ENCODE peak calls at places on chromosome X, in five cellular contexts. One of them, this sample, is unnamed.

GRCh38 chrX:38701073-38701472 is 100.2 kb upstream of the MID1IP1 start:
- DNase-seq in body of pancreas: no peak
- DNase-seq in K562: no peak
- DNase-seq in tibial nerve: no peak
- DNase-seq in sigmoid colon: no peak
- DNase-seq in this sample: no peak

GRCh38 chrX:39648548-39649254 is 449.1 kb downstream of the BCOR start:
- DNase-seq in body of pancreas: no peak
- DNase-seq in sigmoid colon: no peak
- DNase-seq in K562: no peak
- DNase-seq in tibial nerve: no peak
- DNase-seq in this sample: no peak

GRCh38 chrX:37825225-37825842 is 22.0 kb downstream of the DYNLT3 start:
- DNase-seq in tibial nerve: peak; percentile 20
- DNase-seq in K562: peak; percentile 25
- DNase-seq in body of pancreas: peak; percentile 68
- DNase-seq in sigmoid colon: peak; percentile 64
- DNase-seq in this sample: no peak

GRCh38 chrX:73206366-73206765 is 8.3 kb downstream of the NAP1L2 start:
- DNase-seq in tibial nerve: no peak
- DNase-seq in sigmoid colon: no peak
- DNase-seq in K562: no peak
- DNase-seq in body of pancreas: no peak
- DNase-seq in this sample: no peak

GRCh38 chrX:30327762-30328161 is 18.6 kb upstream of the NR0B1 start:
- DNase-seq in sigmoid colon: no peak
- DNase-seq in body of pancreas: no peak
- DNase-seq in tibial nerve: no peak
- DNase-seq in K562: no peak
- DNase-seq in this sample: no peak

GRCh38 chrX:20116575-20117240 is at the start of gene MAP7D2:
- DNase-seq in body of pancreas: no peak
- DNase-seq in K562: no peak
- DNase-seq in sigmoid colon: no peak
- DNase-seq in tibial nerve: no peak
- DNase-seq in this sample: no peak

GRCh38 chrX:19765628-19766027 is 121.8 kb downstream of the SH3KBP1 start:
- DNase-seq in body of pancreas: no peak
- DNase-seq in sigmoid colon: no peak
- DNase-seq in K562: no peak
- DNase-seq in tibial nerve: no peak
- DNase-seq in this sample: no peak

GRCh38 chrX:113305496-113305895 is 464.9 kb upstream of the AMOT start:
- DNase-seq in body of pancreas: no peak
- DNase-seq in sigmoid colon: no peak
- DNase-seq in K562: no peak
- DNase-seq in tibial nerve: no peak
- DNase-seq in this sample: no peak

GRCh38 chrX:153366878-153367538 is 33.1 kb downstream of the ZNF275 start:
- DNase-seq in body of pancreas: no peak
- DNase-seq in sigmoid colon: no peak
- DNase-seq in tibial nerve: no peak
- DNase-seq in K562: no peak
- DNase-seq in this sample: no peak

DNA sequence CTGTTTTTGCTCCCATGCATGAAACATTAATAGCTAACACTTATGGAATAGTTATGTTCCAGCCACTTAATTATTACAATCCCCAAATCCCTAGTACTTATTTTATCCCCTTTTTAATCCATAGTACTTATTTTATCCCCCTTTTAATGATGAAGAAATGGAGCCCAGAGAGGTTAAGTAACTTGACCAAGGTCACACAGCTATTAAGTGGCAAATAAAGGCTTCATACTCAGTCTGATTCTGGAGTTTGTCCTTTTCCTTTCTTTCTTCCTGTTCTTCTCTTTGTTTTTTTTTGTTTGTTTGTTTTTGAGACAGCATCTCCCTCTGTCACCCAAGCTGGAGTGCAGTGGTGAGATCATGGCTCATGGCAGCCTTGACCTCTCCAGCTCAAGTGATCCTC is 2.2 kb downstream of the NKAP start:
- DNase-seq in body of pancreas: no peak
- DNase-seq in tibial nerve: no peak
- DNase-seq in sigmoid colon: no peak
- DNase-seq in K562: no peak
- DNase-seq in this sample: no peak
- TF ChIP-seq POLR2A in body of pancreas: no peak
- TF ChIP-seq POLR2A in tibial nerve: no peak
- TF ChIP-seq POLR2A in sigmoid colon: no peak
- TF ChIP-seq POLR2A in K562: no peak
- TF ChIP-seq POLR2A in this sample: no peak

DNA sequence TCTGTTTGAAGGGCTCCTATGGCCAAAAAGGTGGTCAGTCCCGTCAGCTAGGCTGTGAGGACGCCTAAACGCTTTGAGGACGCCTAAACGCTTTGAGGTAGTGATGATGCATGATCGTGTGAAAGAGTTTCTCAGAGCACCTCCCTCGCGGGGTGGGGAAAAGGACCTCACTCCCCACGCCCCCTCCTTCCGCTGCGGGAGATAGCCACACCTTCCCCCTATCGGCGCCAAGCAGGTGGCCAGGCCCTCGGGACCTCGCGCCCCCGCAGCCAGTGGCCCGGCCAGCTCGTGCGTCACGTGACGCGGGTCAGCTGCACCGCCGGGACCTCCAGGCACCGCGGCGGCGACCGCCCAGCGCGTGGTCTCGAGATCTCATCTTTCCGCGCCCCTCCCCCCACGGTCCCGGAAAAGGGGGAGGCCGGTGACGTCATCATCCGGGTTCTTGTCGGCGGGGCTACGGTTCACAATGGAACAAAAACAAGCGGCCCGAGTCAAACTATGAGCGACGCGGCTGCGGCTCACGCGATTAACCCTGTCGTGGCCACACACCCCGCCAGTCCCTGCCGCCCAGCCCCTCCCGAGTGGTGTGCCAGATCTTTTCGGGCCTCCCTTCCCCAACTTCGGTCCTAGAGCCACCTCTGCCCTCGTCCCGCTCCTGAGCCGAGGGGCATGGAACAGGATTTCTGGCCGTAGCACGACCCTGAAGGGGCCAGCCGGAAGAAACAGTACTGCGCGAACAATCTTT is 713 bp upstream of the USP9X start:
- DNase-seq in body of pancreas: peak; percentile 100
- DNase-seq in K562: peak; percentile 85
- DNase-seq in sigmoid colon: peak; percentile 100
- DNase-seq in tibial nerve: peak; percentile 97
- DNase-seq in this sample: peak; percentile 49
- TF ChIP-seq POLR2A in body of pancreas: peak; percentile 84
- TF ChIP-seq POLR2A in K562: peak; percentile 86
- TF ChIP-seq POLR2A in sigmoid colon: peak; percentile 46
- TF ChIP-seq POLR2A in tibial nerve: no peak
- TF ChIP-seq POLR2A in this sample: peak; percentile 67

DNA sequence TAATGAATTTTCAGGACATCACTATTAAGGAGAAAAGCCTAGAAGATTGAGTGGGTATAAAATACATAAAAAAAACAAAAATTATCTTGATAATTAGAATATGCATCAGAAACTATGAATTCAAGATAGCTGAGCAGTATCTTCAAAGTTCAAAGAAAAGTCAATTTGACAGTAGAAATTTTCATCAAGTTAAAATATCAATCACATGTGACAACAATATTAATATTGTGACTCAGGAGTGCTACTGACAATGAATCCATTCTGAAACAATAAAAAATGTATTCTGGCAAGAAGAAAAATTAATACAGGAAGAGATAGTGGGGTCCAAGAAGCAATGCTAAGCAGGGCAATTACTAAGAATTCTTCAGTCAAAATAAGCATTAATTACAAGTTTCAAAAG is 151.9 kb upstream of the GLRA2 start:
- DNase-seq in body of pancreas: no peak
- DNase-seq in tibial nerve: no peak
- DNase-seq in sigmoid colon: no peak
- DNase-seq in K562: no peak
- DNase-seq in this sample: no peak
- TF ChIP-seq POLR2A in body of pancreas: no peak
- TF ChIP-seq POLR2A in tibial nerve: no peak
- TF ChIP-seq POLR2A in sigmoid colon: no peak
- TF ChIP-seq POLR2A in K562: no peak
- TF ChIP-seq POLR2A in this sample: no peak

GRCh38 chrX:68500105-68500504 is 1.3 kb downstream of the YIPF6 start:
- DNase-seq in body of pancreas: no peak
- DNase-seq in sigmoid colon: no peak
- DNase-seq in K562: no peak
- DNase-seq in tibial nerve: no peak
- DNase-seq in this sample: no peak

GRCh38 chrX:68503830-68504229 is 5.0 kb downstream of the YIPF6 start:
- DNase-seq in sigmoid colon: no peak
- DNase-seq in tibial nerve: no peak
- DNase-seq in body of pancreas: no peak
- DNase-seq in K562: no peak
- DNase-seq in this sample: no peak

GRCh38 chrX:68504237-68504636 is 5.4 kb downstream of the YIPF6 start:
- DNase-seq in body of pancreas: no peak
- DNase-seq in sigmoid colon: no peak
- DNase-seq in K562: no peak
- DNase-seq in tibial nerve: no peak
- DNase-seq in this sample: peak; percentile 27

GRCh38 chrX:68498044-68498507 is 775 bp upstream of the YIPF6 start:
- DNase-seq in sigmoid colon: no peak
- DNase-seq in K562: no peak
- DNase-seq in body of pancreas: no peak
- DNase-seq in tibial nerve: no peak
- DNase-seq in this sample: no peak

DNA sequence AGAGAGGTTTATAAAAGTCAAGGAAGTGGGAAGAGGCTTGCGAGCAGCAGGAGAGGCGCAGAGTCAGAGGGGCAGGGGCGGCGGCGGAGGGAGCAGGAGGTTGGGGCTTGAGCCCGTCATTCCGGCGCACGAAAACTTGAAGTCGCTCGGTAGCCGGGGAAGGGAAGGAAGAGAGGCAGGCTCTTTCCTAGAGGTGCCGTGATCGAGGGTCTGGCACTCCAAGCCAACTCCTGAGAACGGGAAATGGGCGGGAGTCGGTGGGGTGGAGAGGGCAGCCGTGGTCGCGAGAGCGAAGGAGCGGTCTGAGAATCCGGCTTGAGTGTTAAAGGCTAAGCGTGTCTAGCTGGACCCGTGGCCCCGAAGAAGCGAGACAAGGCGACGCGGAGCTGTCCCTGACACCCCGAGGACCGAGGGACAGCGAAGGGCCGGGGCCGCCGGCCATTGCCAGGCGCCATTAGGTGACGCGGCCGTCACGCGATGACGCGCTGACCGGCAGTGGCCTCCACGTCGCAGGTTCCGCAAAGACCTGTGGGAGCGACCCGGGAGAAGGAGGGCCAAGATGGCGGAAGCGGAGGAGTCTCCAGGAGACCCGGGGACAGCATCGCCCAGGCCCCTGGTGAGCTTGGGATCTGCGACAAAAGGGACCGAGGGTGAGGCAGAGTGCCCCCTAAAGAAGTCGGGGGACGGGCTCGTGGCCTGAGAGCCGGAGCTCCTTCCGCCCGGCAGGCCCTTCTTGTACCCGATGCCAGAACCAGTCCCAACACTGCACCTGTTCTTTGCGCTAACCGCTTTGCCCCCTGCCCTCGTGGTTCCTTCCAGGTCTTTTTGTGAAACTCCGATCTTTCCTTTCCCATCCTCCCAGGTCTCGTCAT is at the start of gene YIPF6:
- DNase-seq in tibial nerve: peak; percentile 47
- DNase-seq in body of pancreas: peak; percentile 83
- DNase-seq in K562: peak; percentile 74
- DNase-seq in sigmoid colon: peak; percentile 90
- DNase-seq in this sample: peak; percentile 61
- TF ChIP-seq POLR2A in tibial nerve: peak; percentile 46
- TF ChIP-seq POLR2A in body of pancreas: peak; percentile 92
- TF ChIP-seq POLR2A in K562: peak; percentile 97
- TF ChIP-seq POLR2A in sigmoid colon: peak; percentile 74
- TF ChIP-seq POLR2A in this sample: peak; percentile 93

DNA sequence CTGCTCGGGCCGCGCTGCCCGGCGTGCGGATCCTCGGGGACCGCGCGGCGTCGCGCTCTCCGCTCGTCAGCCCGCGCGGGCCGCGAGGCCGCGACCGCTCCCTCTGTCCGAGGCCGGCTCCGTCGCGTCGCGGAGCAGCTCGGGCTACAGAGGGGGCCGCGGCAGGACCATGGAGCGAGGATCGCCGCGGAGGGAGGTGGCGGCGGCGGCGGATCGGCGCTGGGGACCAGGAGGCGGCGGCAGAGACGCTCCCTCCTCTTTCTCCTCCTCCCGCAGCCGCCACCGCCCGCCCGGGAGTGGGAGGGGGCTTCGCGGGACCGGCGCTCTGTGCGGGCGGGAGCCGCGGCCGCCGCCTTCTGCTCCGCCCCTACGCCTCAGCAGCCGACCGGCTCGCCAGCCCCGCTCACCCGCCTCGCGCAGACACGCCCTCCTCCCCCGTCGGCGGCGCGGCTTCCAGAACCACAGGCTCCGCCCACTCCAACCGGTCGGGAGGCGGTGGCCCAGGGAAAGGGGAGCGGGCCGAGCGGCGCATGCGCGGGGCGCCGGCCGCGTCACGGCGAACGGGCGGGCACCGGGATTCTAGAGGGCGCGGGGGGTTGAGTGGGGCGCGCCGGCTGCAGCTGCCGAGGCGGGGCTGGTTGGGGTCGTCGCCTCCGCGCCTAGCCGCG is at the start of gene CASK:
- DNase-seq in K562: peak; percentile 96
- DNase-seq in tibial nerve: peak; percentile 87
- DNase-seq in body of pancreas: peak; percentile 94
- DNase-seq in sigmoid colon: peak; percentile 96
- DNase-seq in this sample: peak; percentile 46
- TF ChIP-seq POLR2A in K562: no peak
- TF ChIP-seq POLR2A in tibial nerve: peak; percentile 68
- TF ChIP-seq POLR2A in body of pancreas: peak; percentile 66
- TF ChIP-seq POLR2A in sigmoid colon: no peak
- TF ChIP-seq POLR2A in this sample: peak; percentile 71

GRCh38 chrX:133046601-133047000 is 50.3 kb downstream of the USP26 start:
- DNase-seq in body of pancreas: no peak
- DNase-seq in tibial nerve: no peak
- DNase-seq in K562: no peak
- DNase-seq in sigmoid colon: no peak
- DNase-seq in this sample: no peak

GRCh38 chrX:133045986-133046385 is 50.9 kb downstream of the USP26 start:
- DNase-seq in tibial nerve: no peak
- DNase-seq in K562: no peak
- DNase-seq in sigmoid colon: no peak
- DNase-seq in body of pancreas: peak; percentile 6
- DNase-seq in this sample: no peak

GRCh38 chrX:133053854-133054565 is 42.9 kb downstream of the USP26 start:
- DNase-seq in body of pancreas: no peak
- DNase-seq in K562: no peak
- DNase-seq in tibial nerve: no peak
- DNase-seq in sigmoid colon: no peak
- DNase-seq in this sample: no peak

GRCh38 chrX:133048751-133049150 is 48.2 kb downstream of the USP26 start:
- DNase-seq in sigmoid colon: no peak
- DNase-seq in body of pancreas: no peak
- DNase-seq in K562: no peak
- DNase-seq in tibial nerve: no peak
- DNase-seq in this sample: no peak
- TF ChIP-seq POLR2A in sigmoid colon: no peak
- TF ChIP-seq POLR2A in body of pancreas: no peak
- TF ChIP-seq POLR2A in K562: no peak
- TF ChIP-seq POLR2A in tibial nerve: no peak
- TF ChIP-seq POLR2A in this sample: no peak

This sample was measured in H54.